ENCODE peak calls at places on chromosomes 4 and X, in four cellular contexts. R is GM23338, Y is cardiac muscle cell, Z is tibial nerve. V is an unnamed sample.

GRCh38 chr4:123838426-123838825 is 441.8 kb downstream of the SPRY1 start:
- DNase-seq in Y (no peak), Z (no peak), R (no peak), V (no peak)

GRCh38 chr4:79700356-79700755 is 292.3 kb upstream of the GK2 start:
- DNase-seq in R (no peak), Z (no peak), Y (no peak), V (no peak)

GRCh38 chrX:435536-436122 is 48.9 kb upstream of the PPP2R3B start:
- DNase-seq in Z (no peak), R (peak; percentile 18), Y (no peak), V (no peak)

GRCh38 chr4:144174401-144175067 is 34.0 kb upstream of the GYPA start:
- DNase-seq in Z (peak; percentile 18), R (peak; percentile 70), Y (peak; percentile 71), V (peak; percentile 10)

GRCh38 chr4:110104661-110105060 is 93.8 kb downstream of the ELOVL6 start:
- DNase-seq in Y (no peak), R (no peak), Z (no peak), V (no peak)

GRCh38 chrX:150429577-150429976 is 66.5 kb downstream of the MAMLD1 start:
- DNase-seq in Y (no peak), R (no peak), Z (no peak), V (no peak)

GRCh38 chrX:102697506-102697905 is 14.7 kb upstream of the GPRASP2 start:
- DNase-seq in R (no peak), Y (no peak), Z (no peak), V (no peak)

GRCh38 chr4:10605746-10606482 is 78.7 kb downstream of the CLNK start:
- DNase-seq in Z (no peak), R (no peak), Y (no peak), V (no peak)

GRCh38 chrX:154603438-154604430 is 15.3 kb downstream of the CTAG1B start:
- DNase-seq in R (no peak), Y (no peak), Z (no peak), V (no peak)

GRCh38 chr4:54541426-54542118 is 116.2 kb upstream of the KIT start:
- DNase-seq in Y (no peak), R (no peak), Z (no peak), V (no peak)

GRCh38 chr4:36568575-36568974 is 287.2 kb downstream of the DTHD1 start:
- DNase-seq in R (no peak), Y (no peak), Z (no peak), V (no peak)

GRCh38 chr4:150090836-150091235 is 12.6 kb downstream of the DCLK2 start:
- DNase-seq in R (no peak), Y (no peak), Z (no peak), V (no peak)

GRCh38 chr4:81215219-81215892 is at the start of gene PRKG2:
- DNase-seq in R (peak; percentile 52), Y (peak; percentile 40), Z (no peak), V (no peak)

GRCh38 chr4:94039226-94039625 is 168.4 kb upstream of the SMARCAD1 start:
- DNase-seq in Y (no peak), R (no peak), Z (no peak), V (no peak)

GRCh38 chr4:2862528-2862927 is 18.9 kb downstream of the ADD1 start:
- DNase-seq in R (peak; percentile 75), Z (no peak), Y (no peak), V (no peak)

GRCh38 chr4:182320092-182320491 is 76.9 kb downstream of the TENM3 start:
- DNase-seq in R (no peak), Z (no peak), Y (no peak), V (no peak)

GRCh38 chr4:128294464-128294863 is 6.9 kb upstream of the PGRMC2 start:
- DNase-seq in R (no peak), Z (no peak), Y (no peak), V (no peak)

GRCh38 chr4:123120473-123120872 is 198.1 kb upstream of the NUDT6 start:
- DNase-seq in Y (no peak), Z (no peak), R (no peak), V (no peak)

GRCh38 chr4:7430368-7430964 is 4.3 kb downstream of the PSAPL1 start:
- DNase-seq in Z (no peak), Y (peak; percentile 18), R (peak; percentile 74), V (no peak)

GRCh38 chr4:108043536-108043935 is 53.8 kb downstream of the HADH start:
- DNase-seq in Z (no peak), R (peak; percentile 16), Y (peak; percentile 12), V (no peak)

GRCh38 chr4:175776217-175776616 is 35.8 kb downstream of the GPM6A start:
- DNase-seq in Z (no peak), R (peak; percentile 71), Y (no peak), V (no peak)

GRCh38 chr4:123443401-123444297 is 47.1 kb downstream of the SPRY1 start:
- DNase-seq in Z (no peak), Y (no peak), R (peak; percentile 32), V (no peak)

GRCh38 chr4:95363966-95364365 is 184.8 kb downstream of the UNC5C start:
- DNase-seq in Y (no peak), R (no peak), Z (no peak), V (no peak)

GRCh38 chr4:70000713-70001112 is 4.9 kb downstream of the STATH start:
- DNase-seq in R (no peak), Z (no peak), Y (no peak), V (no peak)

GRCh38 chr4:3290476-3290875 is 2.3 kb upstream of the RGS12 start:
- DNase-seq in R (no peak), Z (no peak), Y (no peak), V (no peak)

GRCh38 chr4:11404431-11404830 is 24.3 kb downstream of the HS3ST1 start:
- DNase-seq in Y (no peak), Z (no peak), R (no peak), V (no peak)

GRCh38 chr4:139007640-139008039 is 7.9 kb upstream of the NOCT start:
- DNase-seq in Z (no peak), R (no peak), Y (no peak), V (no peak)

GRCh38 chr4:80407246-80407645 is 71.7 kb downstream of the CFAP299 start:
- DNase-seq in R (no peak), Z (peak; percentile 62), Y (no peak), V (no peak)

GRCh38 chr4:76214269-76214628 is 625 bp upstream of the SCARB2 start:
- DNase-seq in Y (no peak), R (peak; percentile 69), Z (no peak), V (no peak)

GRCh38 chr4:78616046-78616498 is 64.5 kb downstream of the ANXA3 start:
- DNase-seq in Y (no peak), Z (no peak), R (no peak), V (no peak)

GRCh38 chrX:39397561-39398200 is 596.4 kb downstream of the MID1IP1 start:
- DNase-seq in Y (no peak), Z (no peak), R (no peak), V (no peak)

GRCh38 chrX:45187731-45188130 is 12.9 kb downstream of the DIPK2B start:
- DNase-seq in Z (no peak), R (no peak), Y (no peak), V (no peak)

GRCh38 chrX:120536056-120536455 is 24.7 kb downstream of the CUL4B start:
- DNase-seq in R (no peak), Y (no peak), Z (no peak), V (no peak)

GRCh38 chr4:149031399-149031798 is 589.2 kb upstream of the NR3C2 start:
- DNase-seq in Y (peak; percentile 26), R (peak; percentile 62), Z (no peak), V (no peak)

GRCh38 chr4:81802308-81802846 is 330.7 kb upstream of the RASGEF1B start:
- DNase-seq in Z (no peak), Y (no peak), R (no peak), V (no peak)

DNA sequence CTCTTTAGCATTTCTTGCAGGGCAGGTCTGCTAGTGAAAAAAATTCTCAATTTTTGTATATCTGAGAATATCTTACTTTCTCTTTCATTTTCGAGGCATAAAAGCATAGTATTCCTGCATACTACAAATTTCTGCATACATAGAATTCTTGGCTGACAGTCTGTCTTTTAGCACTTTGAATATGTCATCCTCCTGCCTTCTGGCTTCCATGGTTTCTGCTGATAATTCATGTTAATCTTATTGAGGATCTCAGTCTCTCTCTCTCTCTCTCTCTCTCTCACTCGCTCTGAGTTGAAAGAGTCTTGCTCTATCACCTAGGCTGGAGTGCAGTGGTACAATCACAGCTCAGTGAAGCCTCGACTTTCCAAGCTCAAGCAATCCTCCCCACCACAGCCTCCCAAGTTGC is 161.1 kb downstream of the FNIP2 start:
- DNase-seq in Y (no peak), R (no peak), Z (no peak), V (no peak)
- H3K4me3 ChIP-seq in Y (no peak overlapping the region), R (no peak overlapping the region), Z (no peak overlapping the region), V (no peak overlapping the region)

DNA sequence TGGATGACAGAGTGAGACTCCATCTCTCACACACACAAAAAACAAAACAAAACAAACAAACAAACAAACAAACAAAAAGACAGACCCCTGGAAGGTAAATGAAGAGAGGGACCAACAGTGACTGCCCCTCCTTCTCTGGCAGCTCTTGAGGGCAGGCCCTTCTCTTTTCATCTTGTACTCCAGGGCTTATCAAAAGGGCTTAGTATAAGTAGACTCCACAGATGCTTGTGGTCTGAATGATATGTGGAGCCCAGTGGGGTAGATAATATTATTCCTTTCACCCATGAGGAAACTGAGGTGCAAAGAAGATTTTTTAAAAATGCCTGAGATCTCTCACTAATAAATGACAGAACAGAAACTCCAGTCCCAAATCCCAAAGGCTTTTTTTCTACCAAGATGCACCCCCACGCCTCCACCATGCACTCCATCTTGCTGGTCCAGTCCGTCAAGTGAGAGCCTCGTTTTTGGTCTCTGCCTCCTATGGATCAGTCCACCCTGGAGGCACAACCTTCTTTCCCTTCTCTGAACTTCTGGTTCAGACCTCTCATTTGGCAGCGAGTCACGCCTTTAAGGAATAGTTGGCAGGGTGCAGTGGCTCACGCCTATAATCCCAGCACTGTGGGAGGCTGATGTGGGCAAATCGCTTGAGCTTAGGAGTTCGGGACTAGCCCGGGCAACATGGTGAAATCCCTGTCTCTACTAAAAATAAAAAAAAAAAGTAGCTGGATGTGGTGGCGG is 17.0 kb upstream of the CHRNA9 start:
- DNase-seq in Y (no peak), R (no peak), Z (no peak), V (no peak)
- H3K4me1 ChIP-seq in Y (no peaks in the 10 kb centered on the region), R (peaks cover 26% of the 10 kb centered on the region), Z (no peaks in the 10 kb centered on the region), V (peaks cover 7% of the 10 kb centered on the region)

GRCh38 chrX:37686348-37686736 is 751 bp downstream of the XK start:
- DNase-seq in Y (no peak), Z (no peak), R (no peak), V (no peak)
- H3K4me3 ChIP-seq in Y (peak overlapping the region; percentile 33), Z (peak overlapping the region; percentile 42), R (peak overlapping the region; percentile 47), V (peak overlapping the region; percentile 47)

GRCh38 chr4:184384810-184385557 is 89.4 kb downstream of the IRF2 start:
- DNase-seq in R (peak; percentile 17), Z (no peak), Y (no peak), V (no peak)
- H3K4me1 ChIP-seq in R (peaks cover 68% of the 10 kb centered on the region), Z (peaks cover 10% of the 10 kb centered on the region), Y (peaks cover 47% of the 10 kb centered on the region), V (peaks cover 11% of the 10 kb centered on the region)

DNA sequence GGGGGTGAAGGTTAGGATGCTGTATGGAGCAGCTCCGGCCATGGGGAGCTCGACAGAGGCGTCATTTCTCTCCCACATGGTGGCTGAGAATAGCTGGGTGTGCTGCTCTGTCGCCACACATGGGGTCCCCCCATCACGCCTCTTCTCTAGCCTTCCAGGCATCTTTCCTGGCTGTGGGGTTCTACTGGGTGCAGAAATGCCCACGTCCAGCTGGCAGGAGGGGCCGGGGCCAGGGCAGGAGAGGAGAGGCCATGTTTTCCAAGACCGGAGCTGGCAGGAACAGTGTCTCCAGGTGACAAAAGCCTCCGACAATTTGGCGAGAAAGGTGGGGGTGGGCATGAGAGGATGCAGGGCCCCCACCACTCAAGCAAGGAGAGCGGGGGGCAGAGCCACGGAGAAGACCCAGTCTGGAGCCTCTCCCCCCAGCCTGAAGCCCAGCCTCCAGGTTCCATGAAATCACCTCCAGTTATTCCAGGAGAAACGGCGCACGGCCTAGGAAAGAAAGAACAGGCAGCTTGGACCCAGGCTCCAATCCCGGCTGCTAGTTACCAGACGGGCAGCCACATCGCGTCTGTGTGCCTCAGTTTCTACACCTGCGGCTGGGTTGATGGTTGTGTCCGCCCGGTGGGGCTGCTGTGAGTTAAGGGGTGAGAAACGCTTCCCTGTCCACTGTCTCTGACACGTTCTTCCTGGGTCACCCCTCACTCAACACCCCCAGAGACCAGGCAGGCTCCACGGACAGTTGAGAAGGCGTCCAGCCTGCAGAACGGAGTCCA is 27.4 kb upstream of the SPON2 start:
- DNase-seq in R (no peak), Z (no peak), Y (no peak), V (no peak)
- H3K4me3 ChIP-seq in R (no peak overlapping the region), Z (peak overlapping the region; percentile 31), Y (no peak overlapping the region), V (no peak overlapping the region)

V was measured in BE2C.